ENCODE peak calls at places on chromosomes 16 and 17, in seven cellular contexts. H, R, A, V, C, Z and N are unnamed samples.

GRCh38 chr17:28811594-28812135 is 30.9 kb downstream of the FAM222B start:
- DNase-seq in H (peak; percentile 40), R (peak; percentile 68), A (no peak), V (no peak), C (no peak), Z (no peak), N (no peak)

GRCh38 chr17:9684955-9685621 is 39.8 kb downstream of the USP43 start:
- DNase-seq in H (no peak), R (no peak), A (no peak), V (no peak), C (no peak), Z (no peak), N (no peak)

GRCh38 chr17:31490019-31490383 is 98.5 kb downstream of the RAB11FIP4 start:
- DNase-seq in H (no peak), R (no peak), A (peak; percentile 15), V (no peak), C (no peak), Z (no peak), N (no peak)

GRCh38 chr17:38825762-38826247 is 684 bp upstream of the CWC25 start:
- DNase-seq in H (no peak), R (no peak), A (no peak), V (no peak), C (no peak), Z (no peak), N (no peak)

GRCh38 chr16:71514476-71514875 is 11.8 kb upstream of the CHST4 start:
- DNase-seq in H (no peak), R (no peak), A (no peak), V (no peak), C (no peak), Z (no peak), N (no peak)

GRCh38 chr17:2138318-2138717 is 83.4 kb downstream of the HIC1 start:
- DNase-seq in H (no peak), R (peak; percentile 24), A (no peak), V (no peak), C (no peak), Z (no peak), N (no peak)

GRCh38 chr16:65429504-65430149 is 307.8 kb upstream of the CDH11 start:
- DNase-seq in H (no peak), R (no peak), A (no peak), V (no peak), C (no peak), Z (no peak), N (no peak)

GRCh38 chr16:81639348-81639747 is 139.7 kb upstream of the PLCG2 start:
- DNase-seq in H (no peak), R (no peak), A (no peak), V (no peak), C (no peak), Z (no peak), N (no peak)

GRCh38 chr17:12522743-12523181 is 142.9 kb upstream of the MYOCD start:
- DNase-seq in H (no peak), R (no peak), A (no peak), V (no peak), C (no peak), Z (no peak), N (no peak)

GRCh38 chr17:7775058-7775457 is 57.5 kb downstream of the DNAH2 start:
- DNase-seq in H (no peak), R (no peak), A (no peak), V (no peak), C (no peak), Z (no peak), N (no peak)